ENCODE peak calls at places on chromosome 9, in ten cellular contexts. W is body of pancreas; D is cardiac muscle cell; S is esophagus squamous epithelium; E is effector memory CD4-positive, alpha-beta T cell; V is CD4-positive, alpha-beta memory T cell; Y is IMR-90; X is heart left ventricle; C is suprapubic skin; N is endodermal cell. G is an unnamed sample. For H3K9me3, the result is how much of the 10 kb centered on the place peaks cover.

GRCh38 chr9:83047839-83048775 is 14.8 kb downstream of the RASEF start:
- DNase-seq in X (no peak), V (no peak), N (no peak), D (no peak), W (peak), C (no peak), S (no peak), E (no peak), Y (peak), G (no peak)

GRCh38 chr9:26181836-26182235 is 503.6 kb upstream of the TUSC1 start:
- DNase-seq in E (no peak), X (no peak), Y (no peak), N (no peak), S (no peak), C (no peak), V (no peak), D (no peak), W (no peak), G (no peak)

GRCh38 chr9:104780796-104781395 is 17.0 kb downstream of the NIPSNAP3B start:
- DNase-seq in V (no peak), N (no peak), W (no peak), Y (peak), E (no peak), C (no peak), X (no peak), D (no peak), S (no peak), G (no peak)

GRCh38 chr9:116998305-116998704 is 311.2 kb downstream of the TRIM32 start:
- DNase-seq in E (no peak), V (no peak), X (no peak), Y (peak), C (no peak), S (no peak), W (no peak), N (peak), D (peak), G (no peak)

GRCh38 chr9:124415852-124416484 is 726 bp upstream of the PSMB7 start:
- DNase-seq in N (peak), Y (no peak), V (no peak), X (no peak), S (no peak), D (peak), W (no peak), C (no peak), E (no peak), G (no peak)

GRCh38 chr9:36008774-36009300 is 27.9 kb upstream of the RECK start:
- DNase-seq in E (peak), X (no peak), Y (peak), S (no peak), V (peak), C (peak), N (peak), W (peak), D (peak), G (peak)

GRCh38 chr9:69549310-69550202 is 122.6 kb downstream of the APBA1 start:
- DNase-seq in E (peak), N (peak), X (no peak), V (no peak), S (no peak), W (peak), Y (peak), D (peak), C (no peak), G (peak)

GRCh38 chr9:29214162-29214520 is 1640.9 kb upstream of the C9orf72 start:
- DNase-seq in S (no peak), C (no peak), W (peak), D (peak), E (no peak), N (peak), X (no peak), V (no peak), Y (no peak), G (no peak)

GRCh38 chr9:137375321-137376058 is 47.5 kb downstream of the EXD3 start:
- DNase-seq in X (no peak), N (no peak), V (no peak), S (no peak), W (no peak), D (no peak), Y (no peak), C (no peak), E (no peak), G (no peak)

GRCh38 chr9:14096182-14096922 is 217.6 kb downstream of the NFIB start:
- DNase-seq in V (no peak), N (no peak), X (no peak), W (peak), C (no peak), D (peak), Y (peak), S (no peak), E (no peak), G (no peak)

GRCh38 chr9:89808076-89808701 is 203.4 kb downstream of the GADD45G start:
- DNase-seq in W (no peak), C (no peak), V (no peak), X (no peak), E (no peak), N (peak), Y (no peak), S (no peak), D (no peak), G (no peak)

GRCh38 chr9:137095664-137096517 is 9.1 kb downstream of the MAN1B1 start:
- DNase-seq in X (peak), E (peak), V (peak), C (no peak), S (no peak), Y (no peak), N (no peak), W (no peak), D (no peak), G (peak)

DNA sequence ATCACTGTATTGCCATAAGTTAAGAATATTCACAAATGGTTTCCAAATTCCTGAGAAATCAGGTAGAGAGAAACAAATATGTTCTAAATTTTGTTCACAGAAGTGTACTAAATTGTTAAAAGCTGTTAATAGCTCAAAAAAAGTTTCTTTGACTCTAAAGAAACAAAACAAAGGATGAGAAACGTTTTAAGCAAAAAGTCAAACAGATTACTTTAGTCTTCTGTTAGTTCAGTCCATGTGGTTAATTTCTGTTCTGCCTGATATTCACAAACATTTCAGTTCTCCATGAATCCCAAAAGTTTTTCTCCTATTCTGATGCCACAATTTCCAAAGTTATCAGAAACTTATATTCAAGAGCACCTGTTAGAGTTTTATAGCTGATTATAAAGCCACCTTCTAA is 7.7 kb upstream of the FANCC start:
- DNase-seq in S (no peak), C (no peak), W (no peak), E (no peak), V (no peak), N (no peak), D (no peak), Y (no peak), X (no peak), G (no peak)
- H3K9me3 ChIP-seq in S (under half), C (under half), W (under half), E (under half), V (under half), N (under half), D (under half), Y (under half), X (under half), G (under half)

DNA sequence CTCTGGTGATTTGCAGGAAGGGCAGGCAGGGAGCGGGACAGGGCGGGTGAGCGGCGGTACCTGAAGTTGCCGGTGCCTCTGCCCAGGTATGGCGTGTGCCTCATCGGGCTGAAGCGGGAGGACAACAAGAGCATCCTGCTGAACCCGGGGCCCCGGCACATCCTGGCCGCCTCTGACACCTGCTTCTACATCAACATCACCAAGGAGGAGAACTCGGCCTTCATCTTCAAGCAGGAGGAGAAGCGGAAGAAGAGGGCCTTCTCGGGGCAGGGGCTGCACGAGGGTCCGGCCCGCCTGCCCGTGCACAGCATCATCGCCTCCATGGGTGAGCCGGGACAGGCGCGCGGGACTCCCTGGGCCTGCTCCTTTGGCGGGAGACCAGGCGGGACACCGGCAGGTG is 68.8 kb downstream of the KCNT1 start:
- DNase-seq in N (no peak), D (no peak), E (no peak), X (no peak), V (no peak), S (no peak), W (no peak), C (no peak), Y (no peak), G (no peak)
- H3K9me3 ChIP-seq in N (under half), D (under half), E (under half), X (under half), V (under half), S (under half), W (under half), C (under half), Y (under half), G (under half)

GRCh38 chr9:87812375-87813118 is 70.1 kb upstream of the SPATA31E1 start:
- DNase-seq in X (no peak), E (no peak), Y (peak), S (no peak), D (no peak), C (no peak), W (peak), N (peak), V (no peak), G (no peak)

GRCh38 chr9:87818308-87818707 is 64.4 kb upstream of the SPATA31E1 start:
- DNase-seq in N (no peak), W (no peak), Y (no peak), X (no peak), D (peak), C (no peak), E (no peak), V (no peak), S (no peak), G (no peak)

GRCh38 chr9:87810691-87811178 is 71.9 kb upstream of the SPATA31E1 start:
- DNase-seq in X (no peak), V (no peak), N (no peak), D (no peak), E (no peak), S (no peak), Y (no peak), C (no peak), W (no peak), G (no peak)

GRCh38 chr9:87813119-87813463 is 69.6 kb upstream of the SPATA31E1 start:
- DNase-seq in X (no peak), W (no peak), V (no peak), E (no peak), C (no peak), N (no peak), D (no peak), Y (no peak), S (no peak), G (no peak)

DNA sequence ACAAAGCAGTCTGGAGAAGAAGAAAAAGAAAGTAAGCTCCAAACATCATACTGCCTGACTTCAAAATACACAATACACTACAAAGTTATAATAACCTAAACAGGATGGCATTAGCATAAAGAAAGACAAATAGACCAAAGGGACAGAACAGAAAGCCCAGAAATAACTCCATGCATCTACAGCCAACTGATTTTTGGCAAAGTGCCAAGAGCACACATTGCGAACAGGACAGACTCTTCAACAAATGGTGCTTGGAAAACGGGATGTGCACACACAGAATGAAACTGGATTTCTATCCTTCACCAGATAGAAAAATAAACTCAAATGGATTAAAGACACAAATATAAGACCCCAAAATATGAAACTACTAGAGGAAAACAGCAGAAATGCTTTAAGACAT is 66.6 kb upstream of the SPATA31E1 start:
- DNase-seq in X (no peak), Y (peak), W (peak), V (no peak), S (no peak), E (no peak), N (no peak), C (no peak), D (peak), G (no peak)
- H3K9me3 ChIP-seq in X (under half), Y (under half), W (under half), V (under half), S (under half), E (under half), N (under half), C (under half), D (under half), G (under half)

DNA sequence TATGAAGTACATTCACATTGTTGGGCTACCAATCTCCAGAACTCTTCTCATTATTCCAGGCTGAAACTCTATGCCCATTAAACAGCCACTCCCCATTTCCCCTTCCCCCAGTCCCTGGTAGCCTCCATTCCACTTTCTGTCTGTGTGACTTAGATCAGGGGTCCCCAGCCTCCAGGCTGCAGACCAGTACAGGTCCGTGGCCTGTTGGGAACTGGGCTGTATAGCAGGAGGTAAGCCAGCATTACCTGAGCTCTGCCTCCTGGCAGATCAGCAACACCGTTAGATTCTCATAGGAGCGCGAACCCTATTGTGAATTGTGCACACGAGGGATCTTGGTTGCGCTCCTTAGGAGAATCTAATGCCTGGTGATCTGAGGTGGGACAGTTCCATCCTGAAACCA is 23.1 kb downstream of the ZNF618 start:
- DNase-seq in Y (no peak), X (no peak), C (no peak), E (no peak), S (no peak), V (no peak), N (no peak), D (no peak), W (no peak), G (no peak)
- H3K9me3 ChIP-seq in Y (under half), X (under half), C (under half), E (under half), S (under half), V (under half), N (under half), D (under half), W (under half), G (under half)

DNA sequence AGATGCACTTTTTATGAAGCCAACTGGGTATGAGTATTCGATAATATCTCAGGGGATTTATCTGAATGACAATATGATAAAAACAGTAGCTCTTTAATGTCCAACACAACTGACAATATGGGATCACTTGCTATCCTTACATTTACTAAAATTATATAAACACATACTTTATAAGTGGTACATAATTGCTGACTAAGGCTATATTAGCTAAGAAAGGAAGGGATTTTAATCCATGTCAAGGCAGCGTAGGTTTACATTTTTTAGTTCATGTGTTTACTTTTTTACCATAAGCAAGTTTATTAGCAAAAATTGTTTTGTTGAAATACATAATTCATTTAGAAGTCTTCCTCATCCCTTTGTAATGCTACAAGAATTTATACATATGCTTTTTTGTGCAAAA is 796.2 kb downstream of the TLE1 start:
- DNase-seq in X (no peak), D (no peak), V (no peak), S (no peak), C (no peak), N (no peak), E (no peak), Y (no peak), W (no peak), G (no peak)
- H3K9me3 ChIP-seq in X (under half), D (under half), V (under half), S (under half), C (under half), N (under half), E (under half), Y (under half), W (under half), G (under half)

GRCh38 chr9:120971938-120972337 is 45.3 kb upstream of the TRAF1 start:
- DNase-seq in N (no peak), D (no peak), E (no peak), V (no peak), Y (no peak), W (no peak), X (no peak), C (no peak), S (no peak), G (no peak)
- H3K9me3 ChIP-seq in N (under half), D (under half), E (under half), V (under half), Y (under half), W (under half), X (under half), C (under half), S (under half), G (under half)

DNA sequence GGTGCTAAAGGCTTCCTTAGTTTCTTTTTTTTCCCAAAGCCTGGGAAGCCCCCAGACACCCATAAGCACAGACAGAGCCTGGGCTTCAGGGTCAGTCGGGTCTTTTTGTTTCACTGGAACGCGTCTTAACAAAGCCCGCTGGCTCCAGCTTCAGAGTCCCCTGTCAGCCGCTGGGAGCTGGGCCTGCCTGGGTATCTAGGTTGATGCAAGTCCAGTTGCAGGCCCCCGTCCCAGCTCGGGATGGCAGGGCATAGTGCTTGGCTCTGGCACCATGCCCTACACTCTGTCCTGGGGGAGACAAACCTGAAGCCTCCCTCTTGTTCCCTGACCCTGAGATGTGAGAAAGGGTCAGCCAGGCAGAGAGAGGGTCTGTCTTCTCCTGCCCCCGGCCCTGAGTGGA is 14.5 kb downstream of the OLFM1 start:
- DNase-seq in V (no peak), S (no peak), C (no peak), E (no peak), D (no peak), X (no peak), N (no peak), W (no peak), Y (no peak), G (no peak)
- H3K9me3 ChIP-seq in V (under half), S (under half), C (under half), E (under half), D (under half), X (under half), N (under half), W (under half), Y (under half), G (under half)

DNA sequence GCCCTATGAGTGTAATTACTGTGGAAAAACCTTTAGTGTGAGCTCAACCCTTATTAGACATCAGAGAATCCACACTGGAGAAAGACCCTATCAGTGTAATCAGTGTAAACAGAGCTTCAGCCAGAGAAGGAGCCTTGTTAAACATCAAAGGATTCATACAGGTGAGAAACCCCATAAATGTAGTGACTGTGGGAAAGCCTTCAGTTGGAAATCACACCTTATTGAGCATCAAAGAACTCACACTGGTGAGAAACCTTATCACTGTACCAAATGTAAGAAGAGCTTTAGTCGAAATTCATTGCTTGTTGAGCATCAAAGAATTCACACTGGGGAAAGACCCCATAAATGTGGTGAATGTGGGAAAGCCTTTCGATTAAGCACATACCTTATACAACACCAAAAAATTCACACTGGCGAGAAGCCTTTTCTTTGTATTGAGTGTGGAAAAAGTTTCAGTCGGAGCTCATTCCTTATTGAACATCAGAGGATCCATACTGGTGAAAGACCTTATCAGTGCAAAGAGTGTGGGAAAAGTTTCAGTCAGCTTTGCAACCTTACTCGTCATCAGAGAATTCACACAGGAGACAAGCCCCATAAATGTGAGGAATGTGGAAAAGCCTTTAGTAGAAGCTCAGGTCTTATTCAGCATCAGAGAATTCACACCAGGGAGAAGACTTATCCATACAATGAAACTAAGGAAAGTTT is 9.9 kb downstream of the ZNF189 start:
- DNase-seq in E (no peak), N (no peak), V (no peak), W (no peak), C (no peak), S (no peak), D (no peak), Y (no peak), X (no peak), G (no peak)
- H3K9me3 ChIP-seq in E (under half), N (half or more), V (under half), W (under half), C (half or more), S (half or more), D (under half), Y (half or more), X (half or more), G (under half)

GRCh38 chr9:135268981-135269380 is 181.5 kb downstream of the OLFM1 start:
- DNase-seq in S (no peak), W (no peak), E (no peak), D (no peak), N (no peak), V (no peak), Y (no peak), X (no peak), C (no peak), G (no peak)

GRCh38 chr9:135262248-135262647 is 174.8 kb downstream of the OLFM1 start:
- DNase-seq in N (no peak), X (no peak), Y (no peak), S (no peak), E (no peak), W (no peak), C (no peak), V (no peak), D (no peak), G (no peak)

GRCh38 chr9:135269912-135270630 is 182.6 kb downstream of the OLFM1 start:
- DNase-seq in X (no peak), V (no peak), E (no peak), D (no peak), Y (no peak), W (no peak), S (no peak), C (no peak), N (no peak), G (no peak)

GRCh38 chr9:135267410-135267809 is 179.9 kb downstream of the OLFM1 start:
- DNase-seq in D (no peak), C (no peak), Y (no peak), N (no peak), E (no peak), S (no peak), W (no peak), V (no peak), X (no peak), G (no peak)

DNA sequence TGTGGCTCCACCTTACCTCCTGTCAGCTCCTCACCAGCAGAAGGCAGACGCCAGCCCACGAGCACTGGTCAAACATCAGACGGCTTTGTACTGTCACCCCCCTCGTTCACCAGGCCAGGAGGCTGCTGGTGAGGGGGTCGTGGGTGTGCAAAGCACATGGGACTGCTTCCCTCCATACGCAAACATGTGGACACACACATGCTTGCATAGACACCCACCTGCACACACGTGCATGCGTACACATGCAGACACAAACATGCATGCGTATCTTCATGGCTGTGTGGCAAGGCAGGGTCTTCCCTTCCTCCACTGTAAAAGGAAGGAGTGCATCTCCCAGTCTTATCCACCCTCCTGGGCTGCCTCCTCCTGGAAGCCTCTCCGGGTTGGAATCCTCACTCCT is 178.5 kb downstream of the OLFM1 start:
- DNase-seq in C (no peak), V (no peak), W (no peak), N (no peak), E (no peak), Y (no peak), D (no peak), X (no peak), S (no peak), G (no peak)
- H3K9me3 ChIP-seq in C (under half), V (under half), W (under half), N (under half), E (under half), Y (half or more), D (under half), X (under half), S (under half), G (under half)

G was measured in T-helper 17 cell.